ENCODE peak calls at places on chromosomes 11 and 22, in eight cellular contexts. S, C, M, T, Y, Z, N and O are unnamed samples.

GRCh38 chr11:115304774-115305472 is 199.3 kb downstream of the CADM1 start:
- DNase-seq in Y (no peak), Z (no peak), S (no peak), T (no peak), M (no peak), N (no peak), C (no peak), O (no peak)

GRCh38 chr11:9250139-9250582 is 15.0 kb downstream of the DENND5A start:
- DNase-seq in N (no peak), M (no peak), S (no peak), Z (no peak), T (peak; percentile 45), C (peak; percentile 63), Y (no peak), O (no peak)

GRCh38 chr11:66418168-66418985 is 2.5 kb upstream of the NPAS4 start:
- DNase-seq in N (peak; percentile 80), C (peak; percentile 95), Z (peak; percentile 91), M (peak; percentile 52), S (peak; percentile 93), T (peak; percentile 73), Y (peak; percentile 20), O (peak; percentile 78)

GRCh38 chr22:30320021-30320556 is 6.7 kb downstream of the TBC1D10A start:
- DNase-seq in M (no peak), N (no peak), T (no peak), Z (no peak), Y (no peak), S (no peak), C (no peak), O (no peak)

GRCh38 chr11:84322211-84322610 is 1036.0 kb upstream of the CCDC90B start:
- DNase-seq in M (no peak), N (no peak), S (no peak), C (no peak), T (peak; percentile 83), Z (no peak), Y (no peak), O (no peak)

GRCh38 chr11:38491986-38492385 is 1894.0 kb upstream of the RAG2 start:
- DNase-seq in T (no peak), Y (no peak), N (no peak), C (no peak), M (no peak), S (no peak), Z (no peak), O (no peak)

GRCh38 chr11:63567044-63567840 is 4.1 kb upstream of the PLAAT2 start:
- DNase-seq in N (no peak), Y (peak; percentile 37), Z (peak; percentile 62), C (peak; percentile 94), M (peak; percentile 22), T (peak; percentile 35), S (no peak), O (no peak)

GRCh38 chr11:73507086-73507485 is 90.8 kb downstream of the FAM168A start:
- DNase-seq in C (peak; percentile 39), Z (no peak), T (no peak), N (no peak), S (no peak), Y (no peak), M (no peak), O (no peak)

GRCh38 chr22:45157907-45158306 is 5.8 kb upstream of the NUP50 start:
- DNase-seq in Y (no peak), Z (no peak), S (no peak), N (no peak), M (no peak), C (no peak), T (no peak), O (no peak)

GRCh38 chr22:40123387-40123786 is 54.3 kb upstream of the TNRC6B start:
- DNase-seq in M (no peak), Y (peak; percentile 8), S (no peak), Z (peak; percentile 62), C (no peak), N (no peak), T (no peak), O (no peak)

GRCh38 chr11:120424185-120424969 is 87.2 kb upstream of the GRIK4 start:
- DNase-seq in N (no peak), Z (no peak), M (no peak), C (peak; percentile 36), S (no peak), T (no peak), Y (no peak), O (no peak)

GRCh38 chr22:38461057-38461413 is 6.0 kb upstream of the KCNJ4 start:
- DNase-seq in Y (no peak), M (no peak), Z (no peak), T (no peak), S (no peak), C (no peak), N (no peak), O (no peak)

GRCh38 chr22:24695958-24696511 is 78.5 kb downstream of the PIWIL3 start:
- DNase-seq in S (no peak), Z (no peak), M (no peak), N (no peak), Y (no peak), C (peak; percentile 36), T (peak; percentile 79), O (no peak)